ENCODE peak calls at places on chromosomes 4 and X, in five cellular contexts. G, B, F, Q and P are unnamed samples.

GRCh38 chr4:48329976-48330375 is 11.4 kb upstream of the SLAIN2 start:
- DNase-seq in F (peak; percentile 85), Q (no peak), G (peak; percentile 94), B (no peak), P (no peak)

GRCh38 chrX:67503004-67503403 is 40.8 kb upstream of the AR start:
- DNase-seq in Q (no peak), F (no peak), B (no peak), G (no peak), P (no peak)

GRCh38 chr4:13540446-13541175 is 3.7 kb downstream of the NKX3-2 start:
- DNase-seq in G (no peak), F (no peak), Q (no peak), B (no peak), P (no peak)

GRCh38 chrX:132470830-132471229 is 18.0 kb downstream of the MBNL3 start:
- DNase-seq in Q (no peak), B (no peak), F (no peak), G (no peak), P (no peak)

GRCh38 chr4:139454646-139455045 is 725 bp downstream of the RAB33B start:
- DNase-seq in B (no peak), F (no peak), Q (no peak), G (no peak), P (no peak)

GRCh38 chr4:76208005-76208765 is 5.4 kb downstream of the SCARB2 start:
- DNase-seq in F (peak; percentile 94), B (no peak), G (no peak), Q (no peak), P (no peak)

GRCh38 chr4:161404346-161405110 is 759.3 kb downstream of the FSTL5 start:
- DNase-seq in Q (no peak), F (no peak), B (no peak), G (no peak), P (no peak)

GRCh38 chrX:2707334-2707760 is 16.3 kb downstream of the CD99 start:
- DNase-seq in G (no peak), B (peak; percentile 50), Q (peak; percentile 78), F (peak; percentile 67), P (no peak)

GRCh38 chr4:879730-880079 is 52.4 kb downstream of the GAK start:
- DNase-seq in B (no peak), G (no peak), Q (peak; percentile 59), F (no peak), P (no peak)

GRCh38 chrX:54447461-54447860 is 7.3 kb downstream of the TSR2 start:
- DNase-seq in G (no peak), B (no peak), Q (no peak), F (peak; percentile 23), P (no peak)
- TF ChIP-seq CTCF in G (peak; percentile 16), B (peak; percentile 48), Q (peak; percentile 18), F (peak; percentile 26), P (no peak)

GRCh38 chrX:144896323-144896722 is 351.0 kb upstream of the SPANXN1 start:
- DNase-seq in G (no peak), B (no peak), F (no peak), Q (no peak), P (no peak)
- TF ChIP-seq CTCF in G (no peak), B (peak; percentile 30), F (no peak), Q (peak; percentile 16), P (no peak)

GRCh38 chrX:125826080-125826479 is 340.0 kb downstream of the DCAF12L2 start:
- DNase-seq in B (no peak), G (no peak), Q (no peak), F (no peak), P (no peak)
- TF ChIP-seq CTCF in B (peak; percentile 31), G (no peak), Q (peak; percentile 44), F (no peak), P (no peak)

DNA sequence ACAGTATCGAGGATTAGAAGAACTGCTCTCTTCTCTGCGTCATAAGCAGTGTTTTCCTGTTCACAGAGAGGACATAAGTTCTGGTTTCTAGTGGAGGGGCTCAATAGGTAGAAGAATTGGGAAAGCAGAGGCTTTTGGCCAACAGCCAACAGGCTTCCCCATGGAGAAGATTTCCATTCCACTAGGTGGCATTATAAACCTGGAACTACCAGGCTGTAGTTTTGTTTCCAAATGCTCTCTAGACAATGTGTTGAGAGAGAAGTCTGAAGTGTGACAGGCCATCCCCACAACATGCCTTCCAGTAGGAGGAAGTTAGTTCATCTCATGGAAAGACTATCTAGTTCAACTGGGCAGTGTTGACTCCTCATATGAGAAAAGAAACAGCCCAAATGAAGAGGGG is 63.8 kb upstream of the ANXA10 start:
- DNase-seq in G (no peak), F (peak; percentile 24), B (no peak), Q (peak; percentile 2), P (no peak)
- TF ChIP-seq CTCF in G (no peak), F (peak; percentile 12), B (peak; percentile 10), Q (peak; percentile 55), P (no peak)

DNA sequence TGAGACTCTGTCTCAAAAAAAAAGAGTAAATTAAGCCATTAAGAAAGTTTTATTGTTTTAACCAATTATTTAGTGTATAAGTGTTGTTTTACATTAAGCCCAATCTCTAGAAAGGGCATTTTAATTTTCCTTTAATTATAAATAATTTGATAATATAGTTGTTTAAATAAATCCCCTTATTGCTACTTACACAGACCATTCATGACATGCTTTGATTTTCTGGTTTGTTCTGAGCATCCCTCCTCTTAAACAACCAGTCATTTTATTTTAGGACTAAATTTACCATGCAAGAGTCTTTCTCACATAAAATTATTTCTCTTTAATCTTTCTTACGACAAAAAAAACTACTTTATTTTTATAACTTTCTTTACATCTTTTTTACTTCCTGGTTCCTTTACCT is 23.5 kb upstream of the PAGE5 start:
- DNase-seq in Q (no peak), F (no peak), B (no peak), G (no peak), P (no peak)
- TF ChIP-seq CTCF in Q (no peak), F (no peak), B (no peak), G (no peak), P (no peak)

GRCh38 chrX:154981116-154981411 is 41.5 kb downstream of the F8 start:
- DNase-seq in B (no peak), G (no peak), F (no peak), Q (no peak), P (no peak)
- TF ChIP-seq CTCF in B (peak; percentile 55), G (no peak), F (no peak), Q (no peak), P (no peak)